ENCODE peak calls at places on chromosomes 5 and 9, in ten cellular contexts. F, M, S, O, P, W, U, Q, H and R are unnamed samples.
A peak's percentile ranks its signal among the peaks of the same experiment; 100 is the strongest.

GRCh38 chr5:82885657-82886389 is 191.4 kb downstream of the TMEM167A start:
- DNase-seq in F (no peak), M (no peak), S (no peak), O (no peak), P (no peak), W (peak; percentile 88), U (no peak), Q (no peak), H (no peak), R (peak; percentile 88)

GRCh38 chr5:1343931-1344901 is 683 bp downstream of the CLPTM1L start:
- DNase-seq in F (no peak), M (peak; percentile 49), S (no peak), O (peak; percentile 39), P (no peak), W (no peak), U (peak; percentile 8), Q (no peak), H (no peak), R (peak; percentile 22)

GRCh38 chr5:114201332-114201731 is 160.5 kb upstream of the KCNN2 start:
- DNase-seq in F (no peak), M (no peak), S (no peak), O (no peak), P (no peak), W (no peak), U (no peak), Q (no peak), H (no peak), R (no peak)

GRCh38 chr9:124012368-124013262 is 1.0 kb downstream of the LHX2 start:
- DNase-seq in F (no peak), M (no peak), S (no peak), O (peak; percentile 55), P (no peak), W (no peak), U (no peak), Q (no peak), H (no peak), R (no peak)

GRCh38 chr5:150653145-150653761 is 7.8 kb upstream of the MYOZ3 start:
- DNase-seq in F (no peak), M (peak; percentile 56), S (no peak), O (no peak), P (no peak), W (peak; percentile 19), U (no peak), Q (no peak), H (no peak), R (no peak)

GRCh38 chr5:135977375-135977928 is 22.7 kb upstream of the LECT2 start:
- DNase-seq in F (no peak), M (no peak), S (peak; percentile 29), O (peak; percentile 86), P (no peak), W (no peak), U (peak; percentile 47), Q (peak; percentile 4), H (peak; percentile 61), R (peak; percentile 80)

GRCh38 chr5:134543820-134544692 is 18.6 kb downstream of the JADE2 start:
- DNase-seq in F (no peak), M (no peak), S (peak; percentile 22), O (no peak), P (no peak), W (no peak), U (no peak), Q (no peak), H (no peak), R (no peak)

GRCh38 chr9:123590499-123590898 is 234.5 kb downstream of the CRB2 start:
- DNase-seq in F (no peak), M (no peak), S (no peak), O (no peak), P (no peak), W (no peak), U (no peak), Q (no peak), H (no peak), R (no peak)

GRCh38 chr9:72589684-72590555 is 68.5 kb downstream of the TMC1 start:
- DNase-seq in F (no peak), M (no peak), S (no peak), O (peak; percentile 4), P (no peak), W (no peak), U (no peak), Q (no peak), H (no peak), R (peak; percentile 67)

GRCh38 chr9:17059465-17059864 is 75.4 kb upstream of the CNTLN start:
- DNase-seq in F (no peak), M (no peak), S (no peak), O (no peak), P (no peak), W (no peak), U (no peak), Q (no peak), H (no peak), R (no peak)

GRCh38 chr9:1222511-1222910 is 172.4 kb downstream of the DMRT2 start:
- DNase-seq in F (no peak), M (no peak), S (no peak), O (no peak), P (no peak), W (no peak), U (no peak), Q (no peak), H (no peak), R (peak; percentile 6)

GRCh38 chr5:179906795-179907569 is 715 bp downstream of the TBC1D9B start:
- DNase-seq in F (peak; percentile 5), M (no peak), S (peak; percentile 15), O (peak; percentile 69), P (no peak), W (peak; percentile 7), U (peak; percentile 19), Q (no peak), H (peak; percentile 51), R (peak; percentile 50)

GRCh38 chr5:56323505-56323904 is 90.4 kb upstream of the ANKRD55 start:
- DNase-seq in F (no peak), M (peak; percentile 36), S (no peak), O (no peak), P (no peak), W (peak; percentile 32), U (no peak), Q (no peak), H (no peak), R (peak; percentile 89)

GRCh38 chr9:123026425-123026824 is 7.0 kb upstream of the GPR21 start:
- DNase-seq in F (no peak), M (no peak), S (no peak), O (no peak), P (no peak), W (no peak), U (no peak), Q (no peak), H (no peak), R (no peak)

GRCh38 chr9:128358861-128359260 is 12.3 kb upstream of the URM1 start:
- DNase-seq in F (no peak), M (no peak), S (no peak), O (no peak), P (no peak), W (no peak), U (no peak), Q (no peak), H (no peak), R (no peak)